ENCODE peak calls at places on chromosomes 4 and X, in five cellular contexts. H is activated CD8-positive, alpha-beta memory T cell treated with anti-CD3 and anti-CD28 coated beads for 48 hours; K is CD4-positive, CD25-positive, alpha-beta regulatory T cell; X is D341Med; A is uterus. W is an unnamed sample.

GRCh38 chr4:94032754-94033153 is 174.9 kb upstream of the SMARCAD1 start:
- DNase-seq in H (no peak), A (no peak), K (no peak), X (no peak), W (no peak)

GRCh38 chr4:76518241-76518640 is 83.2 kb downstream of the SHROOM3 start:
- DNase-seq in X (no peak), K (no peak), H (no peak), A (no peak), W (no peak)

GRCh38 chr4:10403633-10404445 is 53.4 kb downstream of the ZNF518B start:
- DNase-seq in K (no peak), A (no peak), H (no peak), X (no peak), W (no peak)

GRCh38 chr4:56995525-56995924 is 16.8 kb downstream of the POLR2B start:
- DNase-seq in X (peak), K (no peak), H (no peak), A (peak), W (no peak)

GRCh38 chrX:87265518-87265917 is 252.1 kb upstream of the KLHL4 start:
- DNase-seq in X (no peak), H (no peak), A (no peak), K (no peak), W (no peak)

GRCh38 chr4:100098681-100099080 is 91.6 kb downstream of the DDIT4L start:
- DNase-seq in H (no peak), K (no peak), A (no peak), X (peak), W (no peak)

GRCh38 chrX:10628906-10629305 is 8.5 kb upstream of the MID1 start:
- DNase-seq in H (no peak), K (no peak), X (no peak), A (no peak), W (no peak)

GRCh38 chrX:13899607-13900006 is 82.7 kb upstream of the GPM6B start:
- DNase-seq in K (no peak), X (no peak), H (no peak), A (peak), W (no peak)

GRCh38 chrX:49171752-49172279 is at the start of gene PLP2:
- DNase-seq in A (peak), H (peak), X (peak), K (peak), W (no peak)

GRCh38 chrX:153317996-153318722 is 3.4 kb downstream of the PNMA6F start:
- DNase-seq in K (no peak), A (no peak), X (no peak), H (no peak), W (peak)

GRCh38 chrX:120309873-120310730 is 1.2 kb downstream of the TMEM255A start:
- DNase-seq in A (peak), H (no peak), K (no peak), X (no peak), W (no peak)

GRCh38 chr4:162241857-162242256 is 78.1 kb upstream of the FSTL5 start:
- DNase-seq in K (no peak), A (no peak), H (no peak), X (no peak), W (no peak)

GRCh38 chrX:118522230-118522926 is 26.8 kb downstream of the DOCK11 start:
- DNase-seq in H (no peak), A (no peak), K (no peak), X (no peak), W (no peak)

GRCh38 chrX:45668686-45669443 is 468.2 kb upstream of the DIPK2B start:
- DNase-seq in K (no peak), H (no peak), X (no peak), A (no peak), W (no peak)

GRCh38 chrX:44012484-44013096 is 39.4 kb upstream of the NDP start:
- DNase-seq in X (no peak), H (no peak), K (no peak), A (no peak), W (no peak)

GRCh38 chrX:94058728-94059382 is 384.8 kb downstream of the FAM133A start:
- DNase-seq in X (peak), H (no peak), K (no peak), A (no peak), W (no peak)

GRCh38 chrX:40099046-40099968 is 1.5 kb upstream of the BCOR start:
- DNase-seq in H (no peak), K (peak), A (peak), X (peak), W (no peak)

GRCh38 chrX:54087661-54088060 is 43.4 kb upstream of the PHF8 start:
- DNase-seq in K (no peak), A (no peak), X (peak), H (no peak), W (no peak)

GRCh38 chr4:30718021-30718888 is 1.9 kb upstream of the PCDH7 start:
- DNase-seq in A (peak), H (no peak), K (no peak), X (peak), W (no peak)

GRCh38 chrX:9676738-9677097 is 88.9 kb downstream of the GPR143 start:
- DNase-seq in K (no peak), X (no peak), H (no peak), A (no peak), W (no peak)

GRCh38 chr4:53695540-53696463 is 104.5 kb upstream of the LNX1 start:
- DNase-seq in H (no peak), X (no peak), K (no peak), A (no peak), W (no peak)

GRCh38 chrX:104621781-104622180 is 55.8 kb downstream of the IL1RAPL2 start:
- DNase-seq in A (no peak), X (no peak), H (no peak), K (no peak), W (no peak)

GRCh38 chrX:49155900-49156837 is 6.4 kb upstream of the MAGIX start:
- DNase-seq in K (peak), H (peak), X (peak), A (peak), W (peak)

GRCh38 chr4:40099010-40099409 is 42.4 kb downstream of the N4BP2 start:
- DNase-seq in X (no peak), K (no peak), H (no peak), A (no peak), W (no peak)

GRCh38 chr4:101277661-101278060 is 69.7 kb downstream of the PPP3CA start:
- DNase-seq in K (no peak), H (no peak), X (no peak), A (no peak), W (no peak)

GRCh38 chrX:112613039-112613438 is 66.7 kb downstream of the LHFPL1 start:
- DNase-seq in A (no peak), X (no peak), H (no peak), K (no peak), W (no peak)

GRCh38 chr4:8332038-8332857 is 62.7 kb downstream of the HTRA3 start:
- DNase-seq in A (peak), K (no peak), X (no peak), H (no peak), W (peak)

GRCh38 chr4:128600996-128601857 is 208.3 kb upstream of the JADE1 start:
- DNase-seq in K (no peak), H (no peak), X (no peak), A (peak), W (no peak)

GRCh38 chr4:82975792-82976191 is 34.8 kb downstream of the LIN54 start:
- DNase-seq in H (no peak), A (no peak), K (no peak), X (no peak), W (no peak)

GRCh38 chr4:3712936-3713335 is 53.2 kb upstream of the ADRA2C start:
- DNase-seq in H (no peak), X (no peak), K (no peak), A (no peak), W (no peak)

GRCh38 chrX:21985332-21985777 is 44.8 kb downstream of the SMS start:
- DNase-seq in X (peak), K (peak), H (peak), A (peak), W (no peak)

GRCh38 chr4:53128959-53129358 is 236.9 kb downstream of the SCFD2 start:
- DNase-seq in H (no peak), X (no peak), K (no peak), A (peak), W (no peak)

GRCh38 chr4:37008199-37008598 is 236.3 kb upstream of the NWD2 start:
- DNase-seq in H (no peak), K (no peak), A (no peak), X (no peak), W (no peak)

GRCh38 chr4:5863461-5864113 is 29.3 kb downstream of the CRMP1 start:
- DNase-seq in X (no peak), K (no peak), H (peak), A (no peak), W (no peak)

GRCh38 chr4:73662709-73663546 is 42.7 kb upstream of the RASSF6 start:
- DNase-seq in X (peak), H (no peak), A (no peak), K (no peak), W (no peak)

GRCh38 chr4:145618912-145619638 is at the start of gene MMAA:
- DNase-seq in X (peak), A (peak), H (peak), K (peak), W (peak)

W was measured in coronary artery.